ENCODE peak calls at places on chromosomes 11 and 22, in nine cellular contexts. One of them, this sample, is unnamed. For H3K4me1, the result is how much of the 10 kb centered on the place peaks cover.

GRCh38 chr11:64165842-64166635 is at the start of gene MACROD1:
- DNase-seq in mammary epithelial cell: peak
- DNase-seq in neural progenitor cell: peak
- DNase-seq in fibroblast of lung: peak
- DNase-seq in CD8-positive, alpha-beta T cell: peak
- DNase-seq in stomach: peak
- DNase-seq in A549: peak
- DNase-seq in CD4-positive, CD25-positive, alpha-beta regulatory T cell: peak
- DNase-seq in neuronal stem cell: peak
- DNase-seq in this sample: peak

GRCh38 chr11:17548444-17548843 is 1.4 kb downstream of the OTOG start:
- DNase-seq in stomach: no peak
- DNase-seq in neural progenitor cell: peak
- DNase-seq in mammary epithelial cell: no peak
- DNase-seq in CD8-positive, alpha-beta T cell: no peak
- DNase-seq in CD4-positive, CD25-positive, alpha-beta regulatory T cell: no peak
- DNase-seq in fibroblast of lung: no peak
- DNase-seq in neuronal stem cell: no peak
- DNase-seq in A549: peak
- DNase-seq in this sample: no peak

GRCh38 chr11:100929377-100929776 is 200.2 kb downstream of the PGR start:
- DNase-seq in A549: no peak
- DNase-seq in neural progenitor cell: no peak
- DNase-seq in CD4-positive, CD25-positive, alpha-beta regulatory T cell: no peak
- DNase-seq in stomach: no peak
- DNase-seq in fibroblast of lung: peak
- DNase-seq in CD8-positive, alpha-beta T cell: no peak
- DNase-seq in neuronal stem cell: no peak
- DNase-seq in mammary epithelial cell: peak
- DNase-seq in this sample: no peak

GRCh38 chr22:30289126-30289979 is at the start of gene CASTOR1:
- DNase-seq in CD4-positive, CD25-positive, alpha-beta regulatory T cell: peak
- DNase-seq in fibroblast of lung: peak
- DNase-seq in neural progenitor cell: peak
- DNase-seq in neuronal stem cell: peak
- DNase-seq in stomach: peak
- DNase-seq in mammary epithelial cell: peak
- DNase-seq in A549: peak
- DNase-seq in CD8-positive, alpha-beta T cell: peak
- DNase-seq in this sample: peak

GRCh38 chr11:65500262-65501004 is 1.6 kb downstream of the MALAT1 start:
- DNase-seq in CD8-positive, alpha-beta T cell: peak
- DNase-seq in fibroblast of lung: peak
- DNase-seq in neuronal stem cell: no peak
- DNase-seq in mammary epithelial cell: peak
- DNase-seq in neural progenitor cell: no peak
- DNase-seq in CD4-positive, CD25-positive, alpha-beta regulatory T cell: no peak
- DNase-seq in stomach: no peak
- DNase-seq in A549: no peak
- DNase-seq in this sample: no peak

GRCh38 chr11:86050310-86050709 is 18.6 kb downstream of the PICALM start:
- DNase-seq in mammary epithelial cell: no peak
- DNase-seq in A549: no peak
- DNase-seq in fibroblast of lung: no peak
- DNase-seq in stomach: no peak
- DNase-seq in CD8-positive, alpha-beta T cell: no peak
- DNase-seq in neuronal stem cell: no peak
- DNase-seq in neural progenitor cell: no peak
- DNase-seq in CD4-positive, CD25-positive, alpha-beta regulatory T cell: no peak
- DNase-seq in this sample: no peak

GRCh38 chr22:18148508-18148965 is 1.4 kb upstream of the USP18 start:
- DNase-seq in mammary epithelial cell: no peak
- DNase-seq in stomach: no peak
- DNase-seq in A549: no peak
- DNase-seq in neural progenitor cell: no peak
- DNase-seq in neuronal stem cell: no peak
- DNase-seq in fibroblast of lung: no peak
- DNase-seq in CD4-positive, CD25-positive, alpha-beta regulatory T cell: no peak
- DNase-seq in CD8-positive, alpha-beta T cell: no peak
- DNase-seq in this sample: no peak

GRCh38 chr11:124868322-124869274 is 3.4 kb downstream of the ROBO3 start:
- DNase-seq in CD4-positive, CD25-positive, alpha-beta regulatory T cell: no peak
- DNase-seq in stomach: no peak
- DNase-seq in neuronal stem cell: no peak
- DNase-seq in mammary epithelial cell: no peak
- DNase-seq in fibroblast of lung: no peak
- DNase-seq in A549: no peak
- DNase-seq in CD8-positive, alpha-beta T cell: no peak
- DNase-seq in neural progenitor cell: no peak
- DNase-seq in this sample: peak

GRCh38 chr11:99593197-99593596 is 572.4 kb downstream of the CNTN5 start:
- DNase-seq in fibroblast of lung: no peak
- DNase-seq in CD8-positive, alpha-beta T cell: no peak
- DNase-seq in neuronal stem cell: no peak
- DNase-seq in CD4-positive, CD25-positive, alpha-beta regulatory T cell: no peak
- DNase-seq in A549: no peak
- DNase-seq in stomach: no peak
- DNase-seq in neural progenitor cell: no peak
- DNase-seq in mammary epithelial cell: no peak
- DNase-seq in this sample: no peak

GRCh38 chr11:124746621-124747243 is 5.3 kb downstream of the VSIG2 start:
- DNase-seq in CD4-positive, CD25-positive, alpha-beta regulatory T cell: peak
- DNase-seq in stomach: peak
- DNase-seq in CD8-positive, alpha-beta T cell: peak
- DNase-seq in mammary epithelial cell: peak
- DNase-seq in neuronal stem cell: no peak
- DNase-seq in A549: peak
- DNase-seq in fibroblast of lung: peak
- DNase-seq in neural progenitor cell: peak
- DNase-seq in this sample: peak

GRCh38 chr11:99275521-99275920 is 254.8 kb downstream of the CNTN5 start:
- DNase-seq in fibroblast of lung: no peak
- DNase-seq in stomach: no peak
- DNase-seq in neuronal stem cell: no peak
- DNase-seq in mammary epithelial cell: no peak
- DNase-seq in CD8-positive, alpha-beta T cell: no peak
- DNase-seq in A549: no peak
- DNase-seq in neural progenitor cell: no peak
- DNase-seq in CD4-positive, CD25-positive, alpha-beta regulatory T cell: no peak
- DNase-seq in this sample: no peak

GRCh38 chr11:64240467-64241174 is at the start of gene FKBP2:
- DNase-seq in neuronal stem cell: peak
- DNase-seq in neural progenitor cell: peak
- DNase-seq in A549: peak
- DNase-seq in fibroblast of lung: peak
- DNase-seq in CD4-positive, CD25-positive, alpha-beta regulatory T cell: peak
- DNase-seq in mammary epithelial cell: peak
- DNase-seq in CD8-positive, alpha-beta T cell: peak
- DNase-seq in stomach: peak
- DNase-seq in this sample: peak

GRCh38 chr11:65988791-65989592 is 13.0 kb downstream of the EIF1AD start:
- DNase-seq in neural progenitor cell: peak
- DNase-seq in CD4-positive, CD25-positive, alpha-beta regulatory T cell: peak
- DNase-seq in fibroblast of lung: peak
- DNase-seq in CD8-positive, alpha-beta T cell: peak
- DNase-seq in mammary epithelial cell: peak
- DNase-seq in neuronal stem cell: peak
- DNase-seq in A549: peak
- DNase-seq in stomach: peak
- DNase-seq in this sample: peak

DNA sequence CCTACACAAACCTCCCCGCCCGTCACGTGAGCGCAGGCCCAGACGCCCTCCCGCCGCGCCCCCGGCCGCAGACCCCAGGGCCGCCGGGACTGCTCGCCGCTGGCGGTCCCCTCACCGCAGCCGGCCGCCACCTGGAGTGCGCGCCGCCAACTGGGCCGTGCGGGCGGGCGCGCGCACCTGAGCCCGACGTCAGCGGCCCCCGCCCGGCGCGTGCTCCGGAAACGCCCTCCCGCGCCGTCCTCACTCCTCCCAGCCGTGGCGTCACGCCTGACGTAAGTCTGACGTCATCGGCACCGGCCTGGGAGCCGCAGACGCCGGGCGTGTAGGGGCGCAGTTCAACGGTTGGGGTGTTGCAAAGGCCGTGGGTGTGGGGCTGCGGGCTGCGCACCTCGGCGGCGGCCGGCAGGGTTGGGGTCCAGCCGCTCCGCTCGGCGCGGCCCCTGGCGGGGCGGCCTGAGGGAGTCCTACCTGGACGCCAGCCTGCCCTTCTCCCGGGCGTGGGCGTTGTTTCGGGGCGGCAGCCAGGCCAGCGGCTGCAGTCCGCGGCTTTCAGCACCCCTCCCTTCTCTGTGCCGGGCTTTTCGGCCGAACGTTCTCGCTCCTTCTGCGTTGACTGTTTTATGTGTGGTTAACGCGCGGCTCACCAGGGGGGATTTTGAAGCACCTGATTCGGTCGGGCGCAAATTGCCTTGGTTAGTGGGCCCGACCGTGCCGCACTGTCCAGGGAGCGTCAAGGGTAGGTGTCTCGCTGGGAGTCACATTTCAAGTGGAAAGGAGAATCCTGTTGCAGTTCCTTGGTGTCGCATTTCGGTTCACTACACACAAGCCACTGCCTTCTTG is at the start of gene JOSD1:
- DNase-seq in mammary epithelial cell: peak
- DNase-seq in stomach: peak
- DNase-seq in neural progenitor cell: peak
- DNase-seq in A549: peak
- DNase-seq in neuronal stem cell: peak
- DNase-seq in fibroblast of lung: peak
- DNase-seq in CD8-positive, alpha-beta T cell: peak
- DNase-seq in CD4-positive, CD25-positive, alpha-beta regulatory T cell: peak
- DNase-seq in this sample: peak
- H3K4me1 ChIP-seq in mammary epithelial cell: under half
- H3K4me1 ChIP-seq in stomach: half or more
- H3K4me1 ChIP-seq in neural progenitor cell: under half
- H3K4me1 ChIP-seq in A549: under half
- H3K4me1 ChIP-seq in neuronal stem cell: under half
- H3K4me1 ChIP-seq in fibroblast of lung: under half
- H3K4me1 ChIP-seq in CD8-positive, alpha-beta T cell: half or more
- H3K4me1 ChIP-seq in CD4-positive, CD25-positive, alpha-beta regulatory T cell: half or more
- H3K4me1 ChIP-seq in this sample: half or more

DNA sequence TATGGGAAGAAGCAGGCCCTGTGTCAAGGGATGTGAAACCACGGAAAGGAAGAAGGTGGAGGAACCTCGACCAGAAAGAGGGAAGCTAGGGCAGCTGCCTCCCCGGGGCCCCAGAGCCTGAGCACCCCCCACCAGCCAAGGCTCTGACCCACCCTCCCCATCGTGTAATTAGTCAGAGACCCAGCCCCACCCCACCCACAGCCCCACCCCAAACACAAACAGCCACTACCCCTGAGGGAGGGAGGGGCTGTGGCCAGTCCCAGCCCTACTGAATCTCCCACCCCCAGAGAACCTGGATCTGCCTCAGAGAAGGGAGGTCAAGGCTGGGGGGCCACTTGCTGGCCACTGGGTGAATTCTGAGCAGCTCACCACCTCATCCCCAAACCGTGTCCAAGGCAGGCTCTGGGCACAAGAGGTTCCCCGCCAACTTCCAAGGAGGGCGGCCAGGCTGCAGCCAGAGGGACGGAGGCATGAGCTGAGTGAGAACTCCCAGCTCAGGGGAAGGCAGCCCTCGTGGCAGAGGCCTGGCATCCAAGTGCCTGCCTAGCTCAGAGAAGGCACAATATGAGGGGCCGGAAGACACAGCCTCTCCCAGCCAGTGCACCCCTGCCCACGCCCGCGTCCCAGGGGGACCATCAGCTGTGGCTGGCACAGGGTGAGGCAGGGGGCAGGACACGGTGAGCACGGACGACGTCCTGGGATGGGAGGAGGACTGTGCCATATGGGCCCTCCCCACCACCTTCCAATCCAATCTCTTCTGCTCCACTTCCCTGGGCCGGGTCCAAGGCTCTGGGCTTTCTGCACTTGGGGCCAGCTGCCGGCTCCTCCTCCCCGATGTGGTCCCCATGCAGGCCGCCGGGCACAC is 2.7 kb downstream of the PLXNB2 start:
- DNase-seq in fibroblast of lung: peak
- DNase-seq in A549: no peak
- DNase-seq in neural progenitor cell: no peak
- DNase-seq in mammary epithelial cell: peak
- DNase-seq in stomach: peak
- DNase-seq in CD8-positive, alpha-beta T cell: no peak
- DNase-seq in neuronal stem cell: no peak
- DNase-seq in CD4-positive, CD25-positive, alpha-beta regulatory T cell: no peak
- DNase-seq in this sample: peak
- H3K4me3 ChIP-seq in fibroblast of lung: peak
- H3K4me3 ChIP-seq in A549: peak
- H3K4me3 ChIP-seq in neural progenitor cell: no peak
- H3K4me3 ChIP-seq in mammary epithelial cell: peak
- H3K4me3 ChIP-seq in stomach: peak
- H3K4me3 ChIP-seq in CD8-positive, alpha-beta T cell: no peak
- H3K4me3 ChIP-seq in neuronal stem cell: no peak
- H3K4me3 ChIP-seq in CD4-positive, CD25-positive, alpha-beta regulatory T cell: no peak
- H3K4me3 ChIP-seq in this sample: peak

DNA sequence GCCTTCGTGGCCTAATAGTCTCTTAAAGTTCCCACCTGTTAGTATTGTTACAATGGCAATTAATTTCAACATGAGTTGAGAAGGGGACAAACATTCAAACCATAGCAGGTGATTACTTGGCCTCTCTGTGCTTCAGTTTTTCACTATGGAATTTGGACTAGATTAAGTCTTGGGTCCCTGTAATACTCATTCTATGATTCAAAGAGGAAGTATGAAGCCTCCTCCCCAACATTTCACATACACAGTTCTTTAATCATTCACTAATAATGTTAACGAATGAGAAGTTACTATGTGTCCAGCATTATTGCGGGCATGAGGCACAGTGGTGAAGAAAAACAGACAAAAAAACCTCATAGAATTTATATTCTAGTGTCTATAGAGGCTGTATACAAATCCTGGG is 19.9 kb upstream of the USP47 start:
- DNase-seq in A549: no peak
- DNase-seq in stomach: no peak
- DNase-seq in CD8-positive, alpha-beta T cell: no peak
- DNase-seq in mammary epithelial cell: no peak
- DNase-seq in neural progenitor cell: no peak
- DNase-seq in fibroblast of lung: peak
- DNase-seq in CD4-positive, CD25-positive, alpha-beta regulatory T cell: no peak
- DNase-seq in neuronal stem cell: no peak
- DNase-seq in this sample: no peak
- H3K27ac ChIP-seq in A549: peak
- H3K27ac ChIP-seq in stomach: no peak
- H3K27ac ChIP-seq in CD8-positive, alpha-beta T cell: no peak
- H3K27ac ChIP-seq in mammary epithelial cell: no peak
- H3K27ac ChIP-seq in neural progenitor cell: no peak
- H3K27ac ChIP-seq in fibroblast of lung: no peak
- H3K27ac ChIP-seq in CD4-positive, CD25-positive, alpha-beta regulatory T cell: no peak
- H3K27ac ChIP-seq in neuronal stem cell: no peak
- H3K27ac ChIP-seq in this sample: no peak

DNA sequence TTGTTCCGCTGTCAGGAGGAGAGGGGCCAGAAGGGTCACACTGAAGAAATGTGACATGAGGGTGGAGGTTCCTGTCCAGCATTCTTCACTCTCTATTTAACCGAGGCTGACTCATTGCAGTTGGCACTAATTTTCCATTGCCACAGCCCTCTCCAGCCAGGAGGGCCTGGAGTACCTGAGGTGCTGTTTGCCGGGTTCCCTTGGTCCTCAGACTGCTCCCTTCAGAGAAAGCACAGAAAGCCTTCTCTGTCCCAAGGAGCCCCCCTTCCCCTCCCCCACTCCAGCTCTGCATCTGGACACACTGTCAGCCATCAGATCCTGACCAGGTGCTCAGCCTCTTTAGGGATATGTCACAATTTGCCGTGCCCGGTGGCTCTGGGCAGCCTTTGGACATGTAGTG is 3.1 kb upstream of the C11orf91 start:
- DNase-seq in fibroblast of lung: peak
- DNase-seq in mammary epithelial cell: peak
- DNase-seq in neuronal stem cell: no peak
- DNase-seq in neural progenitor cell: no peak
- DNase-seq in stomach: peak
- DNase-seq in CD4-positive, CD25-positive, alpha-beta regulatory T cell: no peak
- DNase-seq in CD8-positive, alpha-beta T cell: no peak
- DNase-seq in A549: no peak
- DNase-seq in this sample: no peak
- H3K4me1 ChIP-seq in fibroblast of lung: under half
- H3K4me1 ChIP-seq in mammary epithelial cell: half or more
- H3K4me1 ChIP-seq in neuronal stem cell: under half
- H3K4me1 ChIP-seq in neural progenitor cell: under half
- H3K4me1 ChIP-seq in stomach: under half
- H3K4me1 ChIP-seq in CD4-positive, CD25-positive, alpha-beta regulatory T cell: under half
- H3K4me1 ChIP-seq in CD8-positive, alpha-beta T cell: under half
- H3K4me1 ChIP-seq in A549: half or more
- H3K4me1 ChIP-seq in this sample: under half

This sample was measured in Peyer's patch.